ENCODE peak calls at places on chromosomes 2 and 18, in seven cellular contexts. W, R, Q, B, N, M and L are unnamed samples.

GRCh38 chr18:76892832-76893231 is 70.5 kb downstream of the ZNF236 start:
- DNase-seq in W (no peak), R (peak), Q (no peak), B (no peak), N (no peak), M (no peak), L (no peak)

GRCh38 chr2:113966832-113967231 is 76.9 kb downstream of the ACTR3 start:
- DNase-seq in W (no peak), R (no peak), Q (no peak), B (no peak), N (no peak), M (no peak), L (peak)

GRCh38 chr2:118266086-118266485 is 177.8 kb downstream of the INSIG2 start:
- DNase-seq in W (peak), R (no peak), Q (no peak), B (no peak), N (no peak), M (no peak), L (no peak)

GRCh38 chr2:181777654-181778053 is 97.3 kb upstream of the NEUROD1 start:
- DNase-seq in W (no peak), R (no peak), Q (no peak), B (no peak), N (no peak), M (no peak), L (no peak)

GRCh38 chr18:45663646-45664045 is 48.4 kb downstream of the SLC14A2 start:
- DNase-seq in W (no peak), R (no peak), Q (no peak), B (peak), N (no peak), M (no peak), L (no peak)

GRCh38 chr2:109558076-109558882 is 55.5 kb downstream of the SEPTIN10 start:
- DNase-seq in W (peak), R (peak), Q (no peak), B (no peak), N (peak), M (peak), L (peak)

GRCh38 chr2:27854224-27854623 is 36.0 kb downstream of the RBKS start:
- DNase-seq in W (no peak), R (no peak), Q (no peak), B (no peak), N (no peak), M (no peak), L (no peak)

GRCh38 chr2:42614838-42615237 is 46.4 kb downstream of the MTA3 start:
- DNase-seq in W (no peak), R (no peak), Q (no peak), B (no peak), N (no peak), M (peak), L (peak)

GRCh38 chr2:241771286-241772062 is 5.1 kb upstream of the GAL3ST2 start:
- DNase-seq in W (peak), R (no peak), Q (no peak), B (peak), N (peak), M (no peak), L (peak)

GRCh38 chr2:109284816-109285215 is 155.8 kb downstream of the SH3RF3 start:
- DNase-seq in W (peak), R (peak), Q (no peak), B (no peak), N (no peak), M (peak), L (peak)

GRCh38 chr2:63484901-63485300 is 103.4 kb downstream of the WDPCP start:
- DNase-seq in W (no peak), R (no peak), Q (no peak), B (no peak), N (no peak), M (no peak), L (no peak)

GRCh38 chr18:34583895-34584294 is 126.2 kb upstream of the DTNA start:
- DNase-seq in W (no peak), R (no peak), Q (no peak), B (no peak), N (no peak), M (no peak), L (no peak)

GRCh38 chr2:141806090-141806489 is 324.7 kb downstream of the LRP1B start:
- DNase-seq in W (no peak), R (no peak), Q (no peak), B (no peak), N (no peak), M (no peak), L (no peak)

GRCh38 chr2:26500406-26500805 is 22.5 kb upstream of the OTOF start:
- DNase-seq in W (no peak), R (no peak), Q (no peak), B (no peak), N (no peak), M (no peak), L (no peak)

GRCh38 chr2:26504002-26504401 is 26.1 kb upstream of the OTOF start:
- DNase-seq in W (no peak), R (no peak), Q (no peak), B (peak), N (no peak), M (no peak), L (no peak)

GRCh38 chr2:26506279-26506678 is 28.4 kb upstream of the OTOF start:
- DNase-seq in W (no peak), R (no peak), Q (no peak), B (no peak), N (no peak), M (no peak), L (no peak)

GRCh38 chr2:26509141-26509540 is 31.2 kb upstream of the OTOF start:
- DNase-seq in W (no peak), R (no peak), Q (no peak), B (no peak), N (no peak), M (no peak), L (no peak)

GRCh38 chr2:26503238-26503880 is 25.4 kb upstream of the OTOF start:
- DNase-seq in W (peak), R (peak), Q (peak), B (peak), N (peak), M (peak), L (peak)
- H3K4me3 ChIP-seq in W (peak), R (peak), Q (peak), B (peak), N (no peak), M (peak), L (peak)

GRCh38 chr2:152046940-152047339 is 51.9 kb downstream of the CACNB4 start:
- DNase-seq in W (no peak), R (no peak), Q (no peak), B (no peak), N (no peak), M (no peak), L (no peak)
- H3K4me3 ChIP-seq in W (no peak), R (no peak), Q (no peak), B (no peak), N (no peak), M (no peak), L (no peak)

DNA sequence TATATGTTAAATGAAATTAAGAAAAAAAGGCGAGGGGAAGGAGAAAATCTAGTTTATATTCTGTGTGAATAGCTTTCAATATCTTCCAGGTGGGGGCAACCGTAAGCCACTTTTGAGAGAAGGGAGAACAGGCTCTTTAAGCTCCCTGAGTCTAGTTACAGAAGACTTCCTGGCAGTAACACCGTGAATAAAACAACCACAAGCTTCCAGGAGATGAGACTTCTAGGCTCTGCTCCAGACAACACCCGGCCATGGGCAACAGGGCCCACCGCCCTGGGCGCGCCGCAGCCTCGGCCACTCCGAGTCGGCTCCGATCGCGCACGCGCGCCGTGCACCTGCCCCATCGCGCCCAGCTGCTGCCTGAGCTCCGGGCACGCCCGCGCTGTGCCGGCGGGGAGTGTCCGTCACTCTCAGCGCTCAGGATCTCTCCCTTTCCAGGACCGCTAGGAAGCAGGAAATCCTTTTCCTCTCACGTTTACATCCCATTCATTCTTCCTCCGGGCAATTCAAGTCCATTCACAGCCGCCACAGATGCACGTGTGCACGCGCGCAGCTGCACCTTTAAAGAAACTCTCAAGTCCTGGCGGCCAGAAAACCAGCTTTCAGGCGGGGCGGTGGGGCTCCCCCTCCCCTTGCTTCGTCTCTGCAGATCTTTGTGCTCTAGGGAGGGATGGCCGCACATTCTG is 19.4 kb upstream of the PAX3 start:
- DNase-seq in W (peak), R (peak), Q (no peak), B (peak), N (no peak), M (peak), L (peak)
- H3K4me3 ChIP-seq in W (peak), R (peak), Q (peak), B (peak), N (peak), M (peak), L (peak)

GRCh38 chr2:100321881-100322820 is at the start of gene LONRF2:
- DNase-seq in W (peak), R (no peak), Q (peak), B (peak), N (no peak), M (peak), L (no peak)
- H3K4me3 ChIP-seq in W (peak), R (peak), Q (peak), B (peak), N (no peak), M (peak), L (peak)

GRCh38 chr2:196166876-196167275 is 4.5 kb downstream of the STK17B start:
- DNase-seq in W (peak), R (no peak), Q (no peak), B (no peak), N (no peak), M (no peak), L (peak)
- H3K4me3 ChIP-seq in W (peak), R (no peak), Q (no peak), B (no peak), N (no peak), M (no peak), L (no peak)